ENCODE peak calls at places on chromosomes 7 and 10, in five cellular contexts. One of them, this sample, is unnamed.

GRCh38 chr10:72883861-72884260 is 9.7 kb upstream of the OIT3 start:
- DNase-seq in mesendoderm: no peak
- DNase-seq in right cardiac atrium: no peak
- DNase-seq in HCT116: no peak
- DNase-seq in CD4-positive, CD25-positive, alpha-beta regulatory T cell: no peak
- DNase-seq in this sample: no peak

GRCh38 chr10:122154733-122155366 is 116.2 kb upstream of the BTBD16 start:
- DNase-seq in mesendoderm: peak; percentile 72
- DNase-seq in CD4-positive, CD25-positive, alpha-beta regulatory T cell: no peak
- DNase-seq in right cardiac atrium: peak; percentile 72
- DNase-seq in HCT116: no peak
- DNase-seq in this sample: no peak

GRCh38 chr7:155591055-155591750 is 44.8 kb upstream of the CNPY1 start:
- DNase-seq in right cardiac atrium: no peak
- DNase-seq in HCT116: no peak
- DNase-seq in mesendoderm: no peak
- DNase-seq in CD4-positive, CD25-positive, alpha-beta regulatory T cell: no peak
- DNase-seq in this sample: peak; percentile 66

GRCh38 chr10:130891066-130891465 is 420.5 kb downstream of the TCERG1L start:
- DNase-seq in right cardiac atrium: no peak
- DNase-seq in HCT116: no peak
- DNase-seq in CD4-positive, CD25-positive, alpha-beta regulatory T cell: no peak
- DNase-seq in mesendoderm: no peak
- DNase-seq in this sample: no peak

GRCh38 chr10:46014683-46015405 is 15.6 kb downstream of the NCOA4 start:
- DNase-seq in right cardiac atrium: no peak
- DNase-seq in HCT116: no peak
- DNase-seq in mesendoderm: no peak
- DNase-seq in CD4-positive, CD25-positive, alpha-beta regulatory T cell: no peak
- DNase-seq in this sample: no peak

GRCh38 chr7:2399848-2400587 is 3.4 kb upstream of the CHST12 start:
- DNase-seq in HCT116: no peak
- DNase-seq in CD4-positive, CD25-positive, alpha-beta regulatory T cell: no peak
- DNase-seq in right cardiac atrium: peak; percentile 91
- DNase-seq in mesendoderm: peak; percentile 62
- DNase-seq in this sample: peak; percentile 91

GRCh38 chr7:43516581-43517342 is 66.1 kb upstream of the STK17A start:
- DNase-seq in right cardiac atrium: no peak
- DNase-seq in mesendoderm: no peak
- DNase-seq in HCT116: no peak
- DNase-seq in CD4-positive, CD25-positive, alpha-beta regulatory T cell: no peak
- DNase-seq in this sample: no peak

GRCh38 chr7:75943864-75944263 is 28.9 kb downstream of the POR start:
- DNase-seq in right cardiac atrium: no peak
- DNase-seq in CD4-positive, CD25-positive, alpha-beta regulatory T cell: no peak
- DNase-seq in HCT116: peak; percentile 73
- DNase-seq in mesendoderm: no peak
- DNase-seq in this sample: no peak

GRCh38 chr10:5418584-5418983 is 6.2 kb downstream of the NET1 start:
- DNase-seq in right cardiac atrium: no peak
- DNase-seq in CD4-positive, CD25-positive, alpha-beta regulatory T cell: no peak
- DNase-seq in mesendoderm: no peak
- DNase-seq in HCT116: no peak
- DNase-seq in this sample: no peak

GRCh38 chr10:21398549-21399345 is 126.7 kb downstream of the SKIDA1 start:
- DNase-seq in CD4-positive, CD25-positive, alpha-beta regulatory T cell: no peak
- DNase-seq in right cardiac atrium: no peak
- DNase-seq in HCT116: no peak
- DNase-seq in mesendoderm: no peak
- DNase-seq in this sample: no peak

GRCh38 chr10:5532618-5533097 is 7.9 kb downstream of the CALML3 start:
- DNase-seq in HCT116: no peak
- DNase-seq in mesendoderm: no peak
- DNase-seq in right cardiac atrium: no peak
- DNase-seq in CD4-positive, CD25-positive, alpha-beta regulatory T cell: no peak
- DNase-seq in this sample: peak; percentile 26

GRCh38 chr7:94654764-94655561 is 970 bp downstream of the SGCE start:
- DNase-seq in CD4-positive, CD25-positive, alpha-beta regulatory T cell: no peak
- DNase-seq in HCT116: no peak
- DNase-seq in right cardiac atrium: peak; percentile 73
- DNase-seq in mesendoderm: peak; percentile 47
- DNase-seq in this sample: peak; percentile 40

GRCh38 chr10:89553064-89553734 is 17.8 kb upstream of the SLC16A12 start:
- DNase-seq in right cardiac atrium: no peak
- DNase-seq in HCT116: peak; percentile 82
- DNase-seq in mesendoderm: no peak
- DNase-seq in CD4-positive, CD25-positive, alpha-beta regulatory T cell: no peak
- DNase-seq in this sample: no peak

GRCh38 chr10:104642311-104643022 is 1.4 kb downstream of the SORCS3 start:
- DNase-seq in right cardiac atrium: peak; percentile 53
- DNase-seq in HCT116: no peak
- DNase-seq in CD4-positive, CD25-positive, alpha-beta regulatory T cell: no peak
- DNase-seq in mesendoderm: peak; percentile 88
- DNase-seq in this sample: peak; percentile 83

GRCh38 chr7:27992755-27993478 is 187.7 kb downstream of the JAZF1 start:
- DNase-seq in CD4-positive, CD25-positive, alpha-beta regulatory T cell: no peak
- DNase-seq in mesendoderm: no peak
- DNase-seq in HCT116: no peak
- DNase-seq in right cardiac atrium: no peak
- DNase-seq in this sample: no peak

GRCh38 chr10:30898964-30899363 is 132.7 kb downstream of the ZNF438 start:
- DNase-seq in HCT116: no peak
- DNase-seq in mesendoderm: no peak
- DNase-seq in right cardiac atrium: no peak
- DNase-seq in CD4-positive, CD25-positive, alpha-beta regulatory T cell: no peak
- DNase-seq in this sample: no peak

GRCh38 chr7:45663167-45663921 is 89.2 kb downstream of the ADCY1 start:
- DNase-seq in CD4-positive, CD25-positive, alpha-beta regulatory T cell: no peak
- DNase-seq in HCT116: peak; percentile 7
- DNase-seq in mesendoderm: peak; percentile 45
- DNase-seq in right cardiac atrium: peak; percentile 72
- DNase-seq in this sample: no peak

DNA sequence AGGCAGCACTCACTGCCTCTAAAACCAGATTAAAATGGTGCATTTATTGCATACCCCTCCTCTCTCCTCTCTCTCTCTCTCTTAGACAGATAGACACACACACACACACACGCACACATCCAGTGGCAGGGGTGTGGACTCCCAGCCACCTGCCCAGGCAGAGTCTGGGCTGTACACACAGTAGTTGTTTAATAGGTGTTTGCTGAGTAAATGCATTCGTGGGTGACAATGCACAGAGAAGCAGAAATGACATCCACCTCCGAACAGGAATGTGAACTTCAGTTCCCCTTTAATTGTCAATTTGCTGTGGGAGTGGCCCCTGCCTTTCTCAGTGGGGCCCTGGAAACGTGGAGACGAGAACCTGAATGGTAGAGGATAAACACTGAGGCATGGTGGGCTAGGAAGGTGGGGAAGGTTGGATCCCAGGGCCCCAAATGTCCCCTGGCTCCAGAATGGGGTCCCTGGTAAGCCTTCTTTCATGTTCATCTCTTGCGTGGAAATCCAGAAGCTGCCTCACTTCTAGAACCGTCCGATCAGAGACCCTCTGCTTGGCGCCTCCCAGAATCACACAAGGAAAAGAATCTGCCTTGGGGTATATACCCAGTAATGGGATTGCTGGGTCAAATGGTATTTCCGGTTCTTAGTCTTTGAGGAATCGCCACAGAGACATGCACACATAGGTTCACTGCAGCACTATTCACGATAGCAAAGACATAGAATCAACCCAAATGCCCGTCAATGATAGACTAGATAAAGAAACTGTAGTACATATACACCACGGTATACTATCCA is 58.5 kb upstream of the ECHDC3 start:
- DNase-seq in CD4-positive, CD25-positive, alpha-beta regulatory T cell: no peak
- DNase-seq in right cardiac atrium: no peak
- DNase-seq in mesendoderm: no peak
- DNase-seq in HCT116: no peak
- DNase-seq in this sample: peak; percentile 15
- H3K4me1 ChIP-seq in CD4-positive, CD25-positive, alpha-beta regulatory T cell: peaks cover 29% of the 10 kb centered on the region
- H3K4me1 ChIP-seq in right cardiac atrium: no peaks in the 10 kb centered on the region
- H3K4me1 ChIP-seq in mesendoderm: no peaks in the 10 kb centered on the region
- H3K4me1 ChIP-seq in HCT116: peaks cover 47% of the 10 kb centered on the region
- H3K4me1 ChIP-seq in this sample: no peaks in the 10 kb centered on the region

GRCh38 chr7:112162161-112163020 is 43.8 kb downstream of the DOCK4 start:
- DNase-seq in CD4-positive, CD25-positive, alpha-beta regulatory T cell: no peak
- DNase-seq in HCT116: no peak
- DNase-seq in mesendoderm: peak; percentile 96
- DNase-seq in right cardiac atrium: peak; percentile 72
- DNase-seq in this sample: peak; percentile 79

GRCh38 chr7:112160771-112161150 is 45.4 kb downstream of the DOCK4 start:
- DNase-seq in HCT116: no peak
- DNase-seq in mesendoderm: no peak
- DNase-seq in right cardiac atrium: no peak
- DNase-seq in CD4-positive, CD25-positive, alpha-beta regulatory T cell: no peak
- DNase-seq in this sample: no peak

GRCh38 chr7:112159346-112159745 is 46.9 kb downstream of the DOCK4 start:
- DNase-seq in CD4-positive, CD25-positive, alpha-beta regulatory T cell: no peak
- DNase-seq in HCT116: no peak
- DNase-seq in mesendoderm: no peak
- DNase-seq in right cardiac atrium: no peak
- DNase-seq in this sample: no peak

GRCh38 chr7:112161253-112162160 is 44.7 kb downstream of the DOCK4 start:
- DNase-seq in HCT116: no peak
- DNase-seq in right cardiac atrium: no peak
- DNase-seq in mesendoderm: no peak
- DNase-seq in CD4-positive, CD25-positive, alpha-beta regulatory T cell: no peak
- DNase-seq in this sample: no peak

DNA sequence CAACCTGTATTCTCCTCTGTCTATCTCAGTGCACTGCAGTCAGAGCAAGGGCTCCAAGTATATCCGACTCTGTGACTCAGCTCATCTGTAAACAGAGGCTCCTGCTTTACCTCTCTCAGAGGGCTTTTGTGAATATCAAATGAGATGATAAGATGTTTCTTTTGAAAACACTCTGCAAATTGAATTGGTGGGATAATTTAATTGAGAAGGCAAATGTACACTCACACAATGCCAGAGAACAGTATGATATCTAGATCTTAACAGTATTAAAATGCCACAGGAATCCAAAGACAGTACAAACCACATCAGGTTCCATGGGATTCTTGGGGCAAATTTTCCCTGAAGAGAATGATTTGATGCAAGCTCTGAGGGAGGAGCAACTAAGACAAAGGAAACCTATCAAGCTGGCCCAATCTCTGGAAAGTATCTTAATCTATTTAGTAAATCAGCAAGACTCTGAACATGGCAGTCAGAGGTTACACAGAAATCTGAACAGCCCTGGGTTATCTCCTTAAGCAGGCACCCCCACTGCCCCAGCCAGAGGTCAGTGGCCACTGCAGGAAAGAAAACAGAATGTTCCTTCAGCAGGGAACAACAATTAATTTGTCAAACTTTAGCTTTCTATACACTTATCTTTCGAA is 45.9 kb downstream of the DOCK4 start:
- DNase-seq in HCT116: no peak
- DNase-seq in mesendoderm: peak; percentile 66
- DNase-seq in CD4-positive, CD25-positive, alpha-beta regulatory T cell: no peak
- DNase-seq in right cardiac atrium: peak; percentile 60
- DNase-seq in this sample: peak; percentile 69
- H3K27ac ChIP-seq in HCT116: no peak overlapping the region
- H3K27ac ChIP-seq in mesendoderm: no peak overlapping the region
- H3K27ac ChIP-seq in CD4-positive, CD25-positive, alpha-beta regulatory T cell: no peak overlapping the region
- H3K27ac ChIP-seq in right cardiac atrium: peak overlapping the region; percentile 24
- H3K27ac ChIP-seq in this sample: peak overlapping the region; percentile 54

DNA sequence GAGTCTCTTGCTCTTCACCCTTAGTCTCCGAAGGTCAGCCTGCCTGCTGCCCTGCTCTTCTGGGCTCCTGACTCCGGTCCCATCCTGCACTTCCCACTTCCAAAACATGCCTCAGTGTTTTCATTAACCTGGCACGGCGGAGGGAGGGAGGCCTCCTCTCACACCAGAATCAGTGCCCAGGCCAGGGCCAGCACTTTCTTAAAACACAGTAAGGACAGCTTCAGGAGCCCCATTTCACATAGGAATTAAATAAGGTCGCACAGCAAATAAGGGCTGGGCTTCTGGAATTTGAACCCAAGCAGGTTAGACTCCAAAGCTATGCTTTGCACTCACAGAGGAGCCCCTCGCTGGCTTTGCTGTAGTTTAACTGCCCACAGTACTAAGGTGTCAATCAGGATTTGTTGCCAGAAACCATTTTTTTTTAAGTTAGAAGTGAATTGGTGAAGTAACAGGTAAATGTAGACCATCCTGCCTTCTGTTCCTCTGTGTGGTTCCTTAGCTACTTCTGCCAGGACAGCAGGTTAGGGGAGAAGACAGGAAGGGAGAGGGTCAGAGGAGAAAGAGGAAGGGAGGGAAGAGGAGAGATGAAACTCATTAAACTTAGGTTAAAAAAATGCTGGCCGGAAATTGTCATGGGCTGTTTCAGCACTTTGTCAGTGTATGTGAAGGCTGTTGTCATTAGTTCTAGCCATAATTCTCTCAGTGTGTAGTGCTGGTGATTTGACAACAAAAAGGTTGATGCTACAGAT is 1.1 kb downstream of the RASSF4 start:
- DNase-seq in CD4-positive, CD25-positive, alpha-beta regulatory T cell: no peak
- DNase-seq in mesendoderm: no peak
- DNase-seq in HCT116: no peak
- DNase-seq in right cardiac atrium: no peak
- DNase-seq in this sample: no peak
- H3K4me3 ChIP-seq in CD4-positive, CD25-positive, alpha-beta regulatory T cell: no peak overlapping the region
- H3K4me3 ChIP-seq in mesendoderm: no peak overlapping the region
- H3K4me3 ChIP-seq in HCT116: no peak overlapping the region
- H3K4me3 ChIP-seq in right cardiac atrium: peak overlapping the region; percentile 56
- H3K4me3 ChIP-seq in this sample: peak overlapping the region; percentile 88

GRCh38 chr10:24716295-24716694 is 7.4 kb downstream of the ARHGAP21 start:
- DNase-seq in mesendoderm: no peak
- DNase-seq in right cardiac atrium: no peak
- DNase-seq in CD4-positive, CD25-positive, alpha-beta regulatory T cell: no peak
- DNase-seq in HCT116: no peak
- DNase-seq in this sample: no peak

GRCh38 chr10:24713086-24713485 is 10.6 kb downstream of the ARHGAP21 start:
- DNase-seq in HCT116: no peak
- DNase-seq in right cardiac atrium: no peak
- DNase-seq in mesendoderm: no peak
- DNase-seq in CD4-positive, CD25-positive, alpha-beta regulatory T cell: no peak
- DNase-seq in this sample: no peak

GRCh38 chr10:24718031-24718855 is 5.4 kb downstream of the ARHGAP21 start:
- DNase-seq in right cardiac atrium: no peak
- DNase-seq in CD4-positive, CD25-positive, alpha-beta regulatory T cell: no peak
- DNase-seq in mesendoderm: no peak
- DNase-seq in HCT116: no peak
- DNase-seq in this sample: no peak

GRCh38 chr10:24711465-24711864 is 12.2 kb downstream of the ARHGAP21 start:
- DNase-seq in CD4-positive, CD25-positive, alpha-beta regulatory T cell: no peak
- DNase-seq in right cardiac atrium: no peak
- DNase-seq in mesendoderm: no peak
- DNase-seq in HCT116: no peak
- DNase-seq in this sample: no peak

DNA sequence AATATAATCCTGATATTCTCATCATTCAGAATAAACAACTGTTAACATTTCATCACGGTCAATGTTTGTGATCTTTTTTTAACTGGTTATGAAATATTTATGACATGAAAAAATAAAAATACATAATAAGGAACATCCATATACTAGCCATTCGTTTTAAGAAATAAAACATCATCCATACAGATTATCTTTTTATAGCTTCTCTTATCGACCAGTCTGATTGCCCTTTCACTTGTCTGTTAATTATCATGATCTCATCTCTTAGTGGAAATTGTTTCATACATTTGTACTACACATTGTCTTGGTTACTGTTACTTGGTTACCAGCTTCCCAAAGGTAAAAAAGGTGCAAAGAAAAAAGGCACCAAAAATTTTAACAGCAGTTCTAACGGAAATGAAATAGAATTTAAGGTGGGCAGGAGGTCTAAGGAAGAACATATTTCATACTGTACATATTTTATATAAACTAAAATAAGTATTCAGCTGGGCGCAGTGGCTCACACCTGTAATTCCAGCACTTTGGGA is 8.4 kb downstream of the ARHGAP21 start:
- DNase-seq in HCT116: no peak
- DNase-seq in mesendoderm: no peak
- DNase-seq in right cardiac atrium: no peak
- DNase-seq in CD4-positive, CD25-positive, alpha-beta regulatory T cell: no peak
- DNase-seq in this sample: no peak
- H3K4me1 ChIP-seq in HCT116: peaks cover 17% of the 10 kb centered on the region
- H3K4me1 ChIP-seq in mesendoderm: peaks cover 11% of the 10 kb centered on the region
- H3K4me1 ChIP-seq in right cardiac atrium: peaks cover 23% of the 10 kb centered on the region
- H3K4me1 ChIP-seq in CD4-positive, CD25-positive, alpha-beta regulatory T cell: peaks cover 5% of the 10 kb centered on the region
- H3K4me1 ChIP-seq in this sample: peaks cover 20% of the 10 kb centered on the region

This sample was measured in kidney.